ENCODE peak calls at places on chromosomes 13 and 19, in five cellular contexts. Y is IMR-90, W is H9, E is neuronal stem cell, R is H1. N is an unnamed sample.

GRCh38 chr13:114071441-114071840 is 61.0 kb downstream of the RASA3 start:
- DNase-seq in Y (no peak), W (no peak), E (peak), R (no peak), N (no peak)

GRCh38 chr19:44071824-44072542 is at the start of gene ZNF284:
- DNase-seq in Y (peak), W (peak), E (peak), R (peak), N (peak)

GRCh38 chr13:114021464-114022308 is 47.8 kb upstream of the C13orf46 start:
- DNase-seq in Y (no peak), W (no peak), E (no peak), R (no peak), N (no peak)

GRCh38 chr19:6060600-6061391 is 49.5 kb downstream of the RFX2 start:
- DNase-seq in Y (peak), W (peak), E (no peak), R (no peak), N (no peak)

GRCh38 chr13:36919833-36920611 is at the start of gene SMAD9:
- DNase-seq in Y (peak), W (peak), E (peak), R (no peak), N (peak)

GRCh38 chr13:30412351-30412750 is 9.9 kb upstream of the UBE2L5 start:
- DNase-seq in Y (no peak), W (no peak), E (no peak), R (no peak), N (no peak)

GRCh38 chr13:59447846-59448620 is 715.7 kb downstream of the DIAPH3 start:
- DNase-seq in Y (peak), W (peak), E (peak), R (peak), N (no peak)

GRCh38 chr19:46861691-46862503 is 1.1 kb downstream of the ARHGAP35 start:
- DNase-seq in Y (no peak), W (no peak), E (no peak), R (no peak), N (peak)

GRCh38 chr19:15871570-15871969 is 26.3 kb downstream of the CYP4F2 start:
- DNase-seq in Y (no peak), W (no peak), E (no peak), R (no peak), N (no peak)

GRCh38 chr19:44807162-44807561 is 1.7 kb upstream of the BCAM start:
- DNase-seq in Y (no peak), W (no peak), E (no peak), R (no peak), N (no peak)

GRCh38 chr13:108113407-108113806 is 101.9 kb downstream of the LIG4 start:
- DNase-seq in Y (no peak), W (no peak), E (no peak), R (no peak), N (no peak)

GRCh38 chr13:20174656-20175405 is 14.0 kb upstream of the GJA3 start:
- DNase-seq in Y (peak), W (peak), E (no peak), R (peak), N (peak)

GRCh38 chr13:98549006-98549727 is 27.7 kb downstream of the STK24 start:
- DNase-seq in Y (peak), W (no peak), E (no peak), R (no peak), N (peak)

GRCh38 chr19:12065100-12065538 is 588 bp downstream of the ZNF844 start:
- DNase-seq in Y (peak), W (no peak), E (no peak), R (no peak), N (peak)

GRCh38 chr13:44730099-44730498 is 154.0 kb upstream of the TSC22D1 start:
- DNase-seq in Y (no peak), W (no peak), E (no peak), R (no peak), N (no peak)

GRCh38 chr13:70792121-70792520 is 683.9 kb upstream of the KLHL1 start:
- DNase-seq in Y (no peak), W (no peak), E (no peak), R (no peak), N (no peak)

GRCh38 chr13:83943530-83944279 is 61.4 kb upstream of the SLITRK1 start:
- DNase-seq in Y (no peak), W (no peak), E (no peak), R (no peak), N (no peak)

GRCh38 chr13:114142137-114142550 is 9.7 kb upstream of the RASA3 start:
- DNase-seq in Y (no peak), W (peak), E (no peak), R (no peak), N (no peak)

GRCh38 chr13:27978301-27978968 is 9.3 kb upstream of the CDX2 start:
- DNase-seq in Y (no peak), W (peak), E (no peak), R (no peak), N (no peak)

GRCh38 chr13:99926014-99926731 is 45.4 kb downstream of the ZIC5 start:
- DNase-seq in Y (peak), W (no peak), E (no peak), R (no peak), N (no peak)

GRCh38 chr13:57638147-57638890 is 6.8 kb downstream of the PCDH17 start:
- DNase-seq in Y (no peak), W (no peak), E (no peak), R (no peak), N (no peak)

GRCh38 chr13:99311137-99311536 is 3.9 kb upstream of the GPR183 start:
- DNase-seq in Y (peak), W (peak), E (no peak), R (no peak), N (peak)

GRCh38 chr13:103134271-103134670 is 68.1 kb upstream of the SLC10A2 start:
- DNase-seq in Y (no peak), W (no peak), E (no peak), R (no peak), N (no peak)

GRCh38 chr19:5691930-5692784 is 2.1 kb downstream of the RPL36 start:
- DNase-seq in Y (peak), W (peak), E (no peak), R (no peak), N (peak)

GRCh38 chr13:48081739-48082138 is 13.2 kb downstream of the MED4 start:
- DNase-seq in Y (no peak), W (no peak), E (no peak), R (no peak), N (no peak)

GRCh38 chr13:50131998-50132936 is 117.0 kb downstream of the KCNRG start:
- DNase-seq in Y (no peak), W (peak), E (peak), R (no peak), N (peak)

GRCh38 chr13:50129065-50129922 is 114.0 kb downstream of the KCNRG start:
- DNase-seq in Y (no peak), W (no peak), E (peak), R (no peak), N (peak)

GRCh38 chr13:50129923-50130685 is 114.9 kb downstream of the KCNRG start:
- DNase-seq in Y (no peak), W (peak), E (peak), R (no peak), N (peak)

GRCh38 chr13:50128406-50129048 is 113.3 kb downstream of the KCNRG start:
- DNase-seq in Y (no peak), W (peak), E (peak), R (no peak), N (no peak)

DNA sequence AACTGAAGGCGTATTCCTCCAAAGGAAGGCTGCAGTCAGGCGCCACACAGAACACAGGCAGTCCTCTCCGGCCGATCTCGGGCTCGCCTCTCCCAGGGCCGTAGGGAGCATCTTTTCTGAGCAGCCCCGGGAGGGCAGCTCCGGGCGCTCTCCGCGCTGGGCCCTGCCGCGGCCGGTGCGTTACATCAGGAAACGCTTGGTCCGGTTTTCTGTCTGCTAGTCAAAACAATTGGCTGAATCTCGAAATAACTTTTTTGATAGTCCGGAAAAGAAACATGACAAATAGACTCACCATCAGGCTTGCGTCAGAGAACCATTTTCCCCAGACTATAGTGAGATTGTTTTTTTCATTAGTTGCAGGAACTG is 115.4 kb downstream of the KCNRG start:
- DNase-seq in Y (peak), W (peak), E (peak), R (no peak), N (no peak)
- H2AFZ ChIP-seq in Y (peak), W (no peak), E (peak), R (no peak), N (no peak)

GRCh38 chr13:39510296-39510695 is 92.7 kb downstream of the LHFPL6 start:
- DNase-seq in Y (no peak), W (no peak), E (no peak), R (no peak), N (no peak)
- H2BK15ac ChIP-seq in Y (no peak), W (no peak), E (no peak), R (no peak), N (no peak)

GRCh38 chr19:35644987-35645679 is 3.0 kb upstream of the COX6B1 start:
- DNase-seq in Y (peak), W (peak), E (peak), R (peak), N (no peak)

GRCh38 chr19:35642798-35643254 is 1.3 kb downstream of the ETV2 start:
- DNase-seq in Y (no peak), W (no peak), E (no peak), R (no peak), N (no peak)

GRCh38 chr19:35645680-35646511 is 2.2 kb upstream of the COX6B1 start:
- DNase-seq in Y (no peak), W (no peak), E (no peak), R (no peak), N (no peak)

GRCh38 chr19:35643255-35644205 is 2.0 kb downstream of the ETV2 start:
- DNase-seq in Y (peak), W (peak), E (peak), R (no peak), N (peak)

DNA sequence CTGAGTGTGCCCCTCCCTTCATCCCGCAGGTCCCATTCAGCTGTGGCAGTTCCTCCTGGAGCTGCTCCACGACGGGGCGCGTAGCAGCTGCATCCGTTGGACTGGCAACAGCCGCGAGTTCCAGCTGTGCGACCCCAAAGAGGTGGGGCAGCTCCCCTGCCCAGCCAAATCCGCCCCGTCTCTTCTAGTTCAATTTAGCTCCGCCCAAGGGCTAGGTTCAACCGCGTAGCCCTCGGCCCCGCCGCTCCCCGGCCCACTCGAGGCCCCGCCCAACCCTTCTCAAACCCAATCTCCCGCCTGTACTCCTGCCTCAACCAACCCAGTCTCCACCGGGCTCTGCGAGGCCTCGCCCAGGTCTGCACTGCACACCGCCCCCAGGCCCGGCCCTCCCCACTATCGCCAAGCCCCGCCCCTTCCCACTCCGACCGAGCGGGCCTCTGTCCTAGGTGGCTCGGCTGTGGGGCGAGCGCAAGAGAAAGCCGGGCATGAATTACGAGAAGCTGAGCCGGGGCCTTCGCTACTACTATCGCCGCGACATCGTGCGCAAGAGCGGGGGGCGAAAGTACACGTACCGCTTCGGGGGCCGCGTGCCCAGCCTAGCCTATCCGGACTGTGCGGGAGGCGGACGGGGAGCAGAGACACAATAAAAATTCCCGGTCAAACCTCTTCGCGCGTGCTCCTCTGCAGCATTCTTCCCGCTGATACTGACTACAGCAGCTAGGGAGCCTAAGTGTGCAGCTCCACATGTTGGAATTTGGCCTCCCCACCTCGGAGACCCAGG is 2.9 kb downstream of the ETV2 start:
- DNase-seq in Y (peak), W (peak), E (peak), R (peak), N (peak)
- H2AK5ac ChIP-seq in Y (no peak), W (no peak), E (peak), R (no peak), N (no peak)

DNA sequence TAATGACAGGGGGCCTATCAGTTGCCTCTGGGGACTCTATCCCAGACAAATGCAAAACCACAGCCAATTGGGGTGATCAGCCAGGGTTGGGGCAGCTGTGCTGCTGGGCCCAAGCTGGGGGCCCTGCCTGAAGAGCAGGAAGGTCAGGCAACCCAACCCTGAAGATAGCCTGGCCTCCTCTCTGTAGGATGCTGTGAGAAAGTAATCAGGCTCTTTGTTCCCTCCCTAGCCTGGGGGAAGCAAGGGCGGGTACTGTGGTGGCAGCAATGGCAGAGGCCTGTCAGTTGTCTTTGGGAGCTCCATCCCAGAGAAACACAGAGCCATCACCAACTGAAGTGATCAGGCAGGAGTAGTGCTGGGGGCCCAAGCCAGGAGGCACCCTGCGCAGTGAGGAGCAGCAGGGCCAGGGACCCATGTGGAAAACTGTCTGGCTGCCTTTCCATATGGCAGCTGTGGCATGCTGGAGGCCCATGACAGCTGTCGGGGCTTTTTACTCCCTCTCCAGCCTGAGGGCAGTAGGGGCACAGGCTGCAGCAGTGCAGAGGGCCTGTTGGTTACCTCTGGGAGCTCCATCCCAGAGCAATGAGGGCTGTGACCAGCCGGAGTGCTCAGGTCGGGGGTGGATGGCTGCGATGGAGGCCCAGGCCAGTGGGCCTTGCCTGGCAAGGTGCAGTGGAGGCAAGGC is 73.6 kb upstream of the ATP12A start:
- DNase-seq in Y (no peak), W (no peak), E (no peak), R (no peak), N (no peak)
- H2AFZ ChIP-seq in Y (no peak), W (no peak), E (peak), R (peak), N (peak)

N was measured in mesenchymal stem cell.